ENCODE peak calls at places on chromosomes 12 and 14, in nine cellular contexts. X, I, A, Z, U, M, G, B and O are unnamed samples.

GRCh38 chr12:130041983-130042812 is 120.1 kb upstream of the FZD10 start:
- DNase-seq in G (peak), X (no peak), A (no peak), U (peak), M (no peak), I (peak), B (no peak), Z (no peak), O (peak)

GRCh38 chr12:6965026-6965661 is 5.3 kb downstream of the PHB2 start:
- DNase-seq in A (peak), X (peak), Z (peak), B (no peak), M (peak), I (peak), G (peak), U (peak), O (peak)

GRCh38 chr14:100142073-100143040 is 17.1 kb downstream of the DEGS2 start:
- DNase-seq in X (peak), U (no peak), G (no peak), M (no peak), B (no peak), A (no peak), Z (no peak), I (peak), O (no peak)

GRCh38 chr12:88052686-88053085 is 23.5 kb upstream of the C12orf50 start:
- DNase-seq in A (peak), X (peak), I (peak), M (no peak), U (peak), Z (no peak), B (no peak), G (peak), O (no peak)

GRCh38 chr12:9668141-9669018 is 1.1 kb upstream of the CLEC2D start:
- DNase-seq in M (no peak), Z (peak), U (no peak), I (no peak), G (no peak), B (no peak), A (no peak), X (no peak), O (no peak)

GRCh38 chr14:21136024-21136423 is 19.8 kb downstream of the OR5AU1 start:
- DNase-seq in I (no peak), Z (no peak), B (no peak), G (no peak), U (no peak), M (peak), X (no peak), A (no peak), O (no peak)

GRCh38 chr12:30796891-30797371 is 42.2 kb upstream of the CAPRIN2 start:
- DNase-seq in A (no peak), U (peak), M (no peak), B (no peak), Z (no peak), X (no peak), G (peak), I (no peak), O (no peak)

GRCh38 chr12:24197517-24197916 is 248.0 kb upstream of the SOX5 start:
- DNase-seq in I (no peak), B (no peak), A (no peak), X (peak), M (no peak), Z (no peak), G (no peak), U (no peak), O (no peak)

GRCh38 chr12:67474934-67475620 is 173.5 kb upstream of the DYRK2 start:
- DNase-seq in M (no peak), U (no peak), X (no peak), I (no peak), G (no peak), B (no peak), A (no peak), Z (no peak), O (no peak)

GRCh38 chr14:23252420-23253333 is 14.9 kb downstream of the RNF212B start:
- DNase-seq in X (no peak), B (no peak), U (no peak), Z (no peak), A (no peak), M (no peak), G (no peak), I (no peak), O (no peak)

GRCh38 chr12:124567673-124568373 is 411 bp upstream of the NCOR2 start:
- DNase-seq in U (peak), M (peak), G (peak), B (peak), Z (peak), X (peak), I (peak), A (peak), O (peak)

GRCh38 chr12:130717752-130718151 is 1.7 kb upstream of the RIMBP2 start:
- DNase-seq in X (no peak), G (no peak), I (no peak), B (no peak), U (no peak), A (no peak), Z (no peak), M (no peak), O (no peak)

GRCh38 chr14:30921305-30921704 is 46.9 kb downstream of the COCH start:
- DNase-seq in X (no peak), I (no peak), A (no peak), Z (no peak), U (no peak), M (no peak), G (no peak), B (no peak), O (no peak)

GRCh38 chr14:92596328-92596943 is 82.9 kb downstream of the RIN3 start:
- DNase-seq in X (no peak), M (no peak), U (no peak), B (no peak), A (no peak), G (no peak), Z (no peak), I (no peak), O (no peak)

GRCh38 chr14:76153919-76154318 is 2.2 kb downstream of the GPATCH2L start:
- DNase-seq in Z (no peak), X (no peak), U (no peak), M (no peak), B (no peak), I (no peak), A (no peak), G (no peak), O (no peak)

GRCh38 chr12:95532851-95533250 is 18.4 kb downstream of the USP44 start:
- DNase-seq in Z (peak), I (no peak), U (no peak), B (no peak), X (no peak), M (no peak), G (no peak), A (no peak), O (no peak)

GRCh38 chr12:114955414-114956014 is 271.5 kb upstream of the TBX3 start:
- DNase-seq in X (no peak), Z (no peak), G (no peak), U (peak), B (no peak), A (no peak), M (no peak), I (no peak), O (no peak)

GRCh38 chr14:105888784-105889665 is 362.6 kb downstream of the TMEM121 start:
- DNase-seq in M (no peak), A (no peak), U (peak), Z (no peak), X (no peak), G (no peak), I (peak), B (no peak), O (no peak)

GRCh38 chr12:56657416-56658379 is 11.9 kb upstream of the ATP5F1B start:
- DNase-seq in M (peak), A (no peak), Z (no peak), X (no peak), B (no peak), I (no peak), U (no peak), G (no peak), O (peak)

GRCh38 chr12:41992029-41992428 is 152.6 kb downstream of the GXYLT1 start:
- DNase-seq in M (no peak), U (no peak), B (no peak), G (no peak), Z (no peak), X (no peak), A (no peak), I (no peak), O (no peak)

GRCh38 chr12:110858848-110859247 is 12.1 kb downstream of the CCDC63 start:
- DNase-seq in A (no peak), X (no peak), U (no peak), B (no peak), G (no peak), I (no peak), Z (no peak), M (no peak), O (no peak)

GRCh38 chr14:61749867-61750266 is 12.4 kb upstream of the SNAPC1 start:
- DNase-seq in A (no peak), I (peak), M (no peak), X (no peak), G (no peak), Z (no peak), U (no peak), B (no peak), O (no peak)

GRCh38 chr12:132741620-132742019 is 20.0 kb downstream of the ANKLE2 start:
- DNase-seq in G (no peak), I (no peak), M (no peak), B (no peak), A (no peak), Z (no peak), U (no peak), X (no peak), O (no peak)

GRCh38 chr12:119397540-119397939 is 63.0 kb downstream of the CCDC60 start:
- DNase-seq in M (no peak), A (no peak), B (no peak), G (no peak), I (no peak), Z (no peak), U (no peak), X (no peak), O (no peak)

GRCh38 chr12:87280356-87280755 is 748.8 kb downstream of the C12orf50 start:
- DNase-seq in B (no peak), A (no peak), U (no peak), X (no peak), G (no peak), I (no peak), Z (no peak), M (peak), O (no peak)

GRCh38 chr12:32435921-32436710 is 36.8 kb downstream of the FGD4 start:
- DNase-seq in G (no peak), Z (no peak), X (no peak), M (no peak), B (no peak), A (no peak), I (no peak), U (no peak), O (no peak)

GRCh38 chr12:92466391-92467305 is 236.1 kb upstream of the PLEKHG7 start:
- DNase-seq in I (peak), G (no peak), X (no peak), M (peak), Z (peak), B (no peak), U (no peak), A (no peak), O (no peak)

GRCh38 chr14:74952697-74953484 is 2.5 kb downstream of the PGF start:
- DNase-seq in A (no peak), B (no peak), M (no peak), I (no peak), X (no peak), G (no peak), U (no peak), Z (no peak), O (no peak)

GRCh38 chr12:25852792-25853191 is 105.7 kb upstream of the RASSF8 start:
- DNase-seq in A (peak), G (no peak), M (no peak), I (no peak), B (no peak), U (no peak), X (no peak), Z (no peak), O (no peak)

GRCh38 chr12:46299846-46300245 is 31.0 kb upstream of the SLC38A1 start:
- DNase-seq in B (no peak), M (no peak), Z (no peak), X (no peak), A (no peak), I (no peak), U (no peak), G (no peak), O (no peak)

GRCh38 chr14:33657478-33657877 is 293.4 kb downstream of the EGLN3 start:
- DNase-seq in Z (no peak), U (peak), B (no peak), M (no peak), I (no peak), G (no peak), A (no peak), X (no peak), O (no peak)

GRCh38 chr12:116687888-116688287 is 50.0 kb downstream of the SPRING1 start:
- DNase-seq in B (no peak), A (no peak), M (peak), U (peak), Z (no peak), I (peak), G (peak), X (peak), O (no peak)

GRCh38 chr12:57518176-57518919 is 2.0 kb downstream of the DDIT3 start:
- DNase-seq in G (no peak), M (no peak), Z (no peak), A (no peak), B (no peak), I (no peak), U (no peak), X (no peak), O (no peak)

GRCh38 chr12:27333311-27334009 is 824 bp downstream of the BMAL2 start:
- DNase-seq in G (peak), M (peak), X (peak), Z (no peak), A (no peak), I (peak), B (no peak), U (peak), O (no peak)

GRCh38 chr12:130429656-130430505 is 92.2 kb downstream of the PIWIL1 start:
- DNase-seq in M (no peak), I (no peak), Z (no peak), A (no peak), G (no peak), X (no peak), U (no peak), B (no peak), O (no peak)

GRCh38 chr14:38504175-38504574 is 248.3 kb upstream of the CLEC14A start:
- DNase-seq in I (no peak), Z (no peak), M (no peak), G (no peak), U (no peak), X (no peak), B (no peak), A (no peak), O (no peak)

GRCh38 chr14:34051966-34052657 is 101.2 kb upstream of the EGLN3 start:
- DNase-seq in I (peak), X (no peak), B (no peak), A (no peak), M (peak), U (no peak), G (no peak), Z (peak), O (no peak)

GRCh38 chr14:51520087-51520486 is 131.6 kb upstream of the FRMD6 start:
- DNase-seq in M (no peak), X (no peak), U (no peak), I (no peak), B (no peak), Z (no peak), A (no peak), G (no peak), O (no peak)

GRCh38 chr14:25239170-25239569 is 189.2 kb upstream of the STXBP6 start:
- DNase-seq in I (no peak), Z (no peak), B (no peak), M (no peak), X (no peak), A (no peak), G (no peak), U (no peak), O (no peak)

GRCh38 chr14:25233613-25234012 is 183.7 kb upstream of the STXBP6 start:
- DNase-seq in G (no peak), A (no peak), X (no peak), U (no peak), B (no peak), I (no peak), M (no peak), Z (no peak), O (no peak)

GRCh38 chr14:25237845-25238244 is 187.9 kb upstream of the STXBP6 start:
- DNase-seq in M (no peak), U (no peak), B (no peak), Z (no peak), A (no peak), G (peak), I (peak), X (peak), O (no peak)
- TF ChIP-seq CTCF in M (no peak), U (no peak), B (no peak), Z (peak), A (no peak), G (no peak), I (peak), X (no peak), O (no peak)

GRCh38 chr12:7966558-7966957 is 30.6 kb upstream of the SLC2A3 start:
- DNase-seq in G (no peak), I (no peak), A (no peak), B (no peak), M (no peak), Z (no peak), U (no peak), X (no peak), O (no peak)

GRCh38 chr12:7972734-7973488 is 36.9 kb upstream of the SLC2A3 start:
- DNase-seq in X (no peak), I (no peak), U (no peak), Z (no peak), M (no peak), A (no peak), G (no peak), B (no peak), O (no peak)

DNA sequence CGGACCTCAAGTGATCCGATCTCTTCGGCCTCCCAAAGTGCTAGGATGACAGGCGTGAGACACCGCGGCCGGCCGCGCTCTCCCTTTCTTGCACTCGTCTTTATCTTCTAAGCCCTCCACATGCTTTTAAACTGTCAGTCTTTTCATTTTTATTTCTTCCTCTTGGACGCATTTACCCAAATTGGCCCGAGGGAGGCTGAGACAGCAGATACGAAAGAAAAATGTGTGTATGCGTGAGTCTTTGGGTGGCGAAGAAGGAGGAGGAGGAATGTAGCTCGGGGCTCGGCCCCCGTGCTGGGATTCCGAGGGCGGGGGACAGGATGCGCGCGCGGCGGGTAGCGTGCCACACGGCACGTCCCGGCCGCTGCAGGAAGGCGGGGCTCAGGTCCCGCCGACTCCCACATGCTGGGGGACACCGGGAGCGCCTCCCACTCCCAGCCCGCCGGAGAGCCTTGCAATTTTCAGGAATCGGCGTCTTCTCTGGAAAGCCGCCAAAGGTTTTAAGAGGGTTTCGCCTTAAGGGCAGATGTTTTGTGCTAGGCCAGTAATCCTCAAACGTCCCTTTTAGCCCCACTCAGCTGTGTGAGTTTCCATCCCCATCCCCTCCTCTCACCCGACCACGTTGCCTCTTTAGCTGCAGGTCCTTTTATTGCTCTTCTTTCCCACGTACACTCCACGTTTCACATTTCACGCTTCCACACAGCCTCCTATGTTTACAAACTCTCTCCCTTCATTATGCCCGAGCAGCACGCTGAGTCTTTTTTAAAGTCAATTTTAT is 34.7 kb upstream of the SLC2A3 start:
- DNase-seq in I (peak), G (peak), M (peak), X (peak), B (peak), Z (peak), A (peak), U (peak), O (peak)
- TF ChIP-seq CTCF in I (no peak), G (peak), M (no peak), X (no peak), B (peak), Z (no peak), A (no peak), U (peak), O (no peak)

GRCh38 chr14:52735921-52736489 is 6.0 kb downstream of the STYX start:
- DNase-seq in G (no peak), Z (no peak), A (no peak), B (no peak), M (no peak), I (no peak), U (no peak), X (no peak), O (no peak)
- TF ChIP-seq CTCF in G (no peak), Z (no peak), A (no peak), B (no peak), M (no peak), I (no peak), U (no peak), X (no peak), O (no peak)

DNA sequence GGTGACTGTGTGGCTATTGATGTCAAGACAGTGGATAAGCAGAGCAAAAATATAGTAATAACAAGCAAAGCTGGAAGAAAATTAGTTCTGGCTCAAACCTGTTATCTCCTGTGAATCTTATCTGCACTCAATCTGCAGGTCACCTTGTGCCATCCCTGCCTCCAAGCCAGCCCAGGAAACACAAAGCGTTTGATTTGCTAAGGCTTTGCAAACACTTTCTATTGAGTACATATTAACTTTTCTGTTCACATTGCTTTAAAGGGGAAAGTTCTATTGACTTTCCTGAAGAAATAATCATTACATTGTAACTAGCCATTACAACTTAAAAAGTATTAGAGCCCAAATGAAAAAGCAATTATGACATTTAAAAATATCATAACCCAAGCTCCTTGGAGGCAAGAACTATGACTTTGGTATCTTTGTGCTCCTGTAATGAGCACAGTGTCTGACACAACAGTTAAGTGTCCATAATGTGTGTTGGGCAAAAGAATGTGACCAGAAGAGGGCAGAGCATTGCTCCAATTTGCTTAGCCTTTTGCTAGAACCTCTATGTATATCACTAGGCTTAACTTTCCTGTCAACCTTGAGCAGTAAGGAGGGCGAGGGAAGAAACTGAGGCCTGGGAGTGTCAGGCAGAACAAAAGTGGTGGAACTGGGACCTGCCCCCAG is 24.7 kb downstream of the SERPINA3 start:
- DNase-seq in Z (no peak), U (no peak), A (no peak), M (no peak), I (no peak), B (no peak), G (no peak), X (no peak), O (no peak)
- TF ChIP-seq CTCF in Z (peak), U (peak), A (peak), M (no peak), I (no peak), B (no peak), G (no peak), X (no peak), O (no peak)